ENCODE peak calls at places on chromosomes 6 and 20, in six cellular contexts. One of them, this sample, is unnamed.

GRCh38 chr6:56144538-56145324 is 102.6 kb downstream of the COL21A1 start:
- DNase-seq in mesothelial cell of epicardium: no peak
- DNase-seq in cardiac muscle cell: peak
- DNase-seq in T-cell: no peak
- DNase-seq in right cardiac atrium: no peak
- DNase-seq in stimulated activated CD4-positive, alpha-beta T cell treated with anti-CD3 and anti-CD28 coated beads, Interleukin-1b, Interleukin-23, amount 100 ng/mL, for 4 hours: no peak
- DNase-seq in this sample: no peak

GRCh38 chr6:106360410-106360988 is at the start of gene CRYBG1:
- DNase-seq in cardiac muscle cell: peak
- DNase-seq in mesothelial cell of epicardium: peak
- DNase-seq in T-cell: peak
- DNase-seq in stimulated activated CD4-positive, alpha-beta T cell treated with anti-CD3 and anti-CD28 coated beads, Interleukin-1b, Interleukin-23, amount 100 ng/mL, for 4 hours: peak
- DNase-seq in right cardiac atrium: peak
- DNase-seq in this sample: peak

GRCh38 chr6:64013061-64013410 is 377.4 kb downstream of the PHF3 start:
- DNase-seq in mesothelial cell of epicardium: no peak
- DNase-seq in right cardiac atrium: no peak
- DNase-seq in stimulated activated CD4-positive, alpha-beta T cell treated with anti-CD3 and anti-CD28 coated beads, Interleukin-1b, Interleukin-23, amount 100 ng/mL, for 4 hours: no peak
- DNase-seq in cardiac muscle cell: peak
- DNase-seq in T-cell: no peak
- DNase-seq in this sample: no peak

GRCh38 chr6:126038234-126038633 is 51.9 kb downstream of the TRMT11 start:
- DNase-seq in right cardiac atrium: no peak
- DNase-seq in stimulated activated CD4-positive, alpha-beta T cell treated with anti-CD3 and anti-CD28 coated beads, Interleukin-1b, Interleukin-23, amount 100 ng/mL, for 4 hours: no peak
- DNase-seq in T-cell: no peak
- DNase-seq in cardiac muscle cell: no peak
- DNase-seq in mesothelial cell of epicardium: no peak
- DNase-seq in this sample: no peak

GRCh38 chr20:41048475-41049242 is 20.0 kb downstream of the TOP1 start:
- DNase-seq in right cardiac atrium: no peak
- DNase-seq in cardiac muscle cell: no peak
- DNase-seq in mesothelial cell of epicardium: no peak
- DNase-seq in T-cell: no peak
- DNase-seq in stimulated activated CD4-positive, alpha-beta T cell treated with anti-CD3 and anti-CD28 coated beads, Interleukin-1b, Interleukin-23, amount 100 ng/mL, for 4 hours: no peak
- DNase-seq in this sample: peak

GRCh38 chr6:124854338-124854922 is 107.8 kb upstream of the RNF217 start:
- DNase-seq in stimulated activated CD4-positive, alpha-beta T cell treated with anti-CD3 and anti-CD28 coated beads, Interleukin-1b, Interleukin-23, amount 100 ng/mL, for 4 hours: no peak
- DNase-seq in T-cell: no peak
- DNase-seq in right cardiac atrium: no peak
- DNase-seq in cardiac muscle cell: peak
- DNase-seq in mesothelial cell of epicardium: no peak
- DNase-seq in this sample: no peak

GRCh38 chr20:57794600-57795346 is 85.0 kb upstream of the PMEPA1 start:
- DNase-seq in mesothelial cell of epicardium: no peak
- DNase-seq in right cardiac atrium: no peak
- DNase-seq in T-cell: no peak
- DNase-seq in stimulated activated CD4-positive, alpha-beta T cell treated with anti-CD3 and anti-CD28 coated beads, Interleukin-1b, Interleukin-23, amount 100 ng/mL, for 4 hours: no peak
- DNase-seq in cardiac muscle cell: no peak
- DNase-seq in this sample: no peak

GRCh38 chr6:130717657-130718056 is 109.5 kb upstream of the SMLR1 start:
- DNase-seq in cardiac muscle cell: no peak
- DNase-seq in stimulated activated CD4-positive, alpha-beta T cell treated with anti-CD3 and anti-CD28 coated beads, Interleukin-1b, Interleukin-23, amount 100 ng/mL, for 4 hours: no peak
- DNase-seq in right cardiac atrium: no peak
- DNase-seq in mesothelial cell of epicardium: no peak
- DNase-seq in T-cell: no peak
- DNase-seq in this sample: no peak

GRCh38 chr6:108074057-108074358 is 533 bp downstream of the OSTM1 start:
- DNase-seq in stimulated activated CD4-positive, alpha-beta T cell treated with anti-CD3 and anti-CD28 coated beads, Interleukin-1b, Interleukin-23, amount 100 ng/mL, for 4 hours: no peak
- DNase-seq in mesothelial cell of epicardium: no peak
- DNase-seq in right cardiac atrium: no peak
- DNase-seq in cardiac muscle cell: no peak
- DNase-seq in T-cell: no peak
- DNase-seq in this sample: no peak

GRCh38 chr20:45896641-45897161 is 5.6 kb downstream of the CTSA start:
- DNase-seq in cardiac muscle cell: no peak
- DNase-seq in stimulated activated CD4-positive, alpha-beta T cell treated with anti-CD3 and anti-CD28 coated beads, Interleukin-1b, Interleukin-23, amount 100 ng/mL, for 4 hours: no peak
- DNase-seq in right cardiac atrium: peak
- DNase-seq in T-cell: no peak
- DNase-seq in mesothelial cell of epicardium: no peak
- DNase-seq in this sample: no peak

GRCh38 chr6:12058164-12058926 is 46.2 kb downstream of the HIVEP1 start:
- DNase-seq in T-cell: no peak
- DNase-seq in right cardiac atrium: no peak
- DNase-seq in mesothelial cell of epicardium: no peak
- DNase-seq in cardiac muscle cell: no peak
- DNase-seq in stimulated activated CD4-positive, alpha-beta T cell treated with anti-CD3 and anti-CD28 coated beads, Interleukin-1b, Interleukin-23, amount 100 ng/mL, for 4 hours: no peak
- DNase-seq in this sample: no peak

GRCh38 chr6:112117554-112117953 is 30.2 kb downstream of the FAM229B start:
- DNase-seq in cardiac muscle cell: peak
- DNase-seq in mesothelial cell of epicardium: no peak
- DNase-seq in T-cell: no peak
- DNase-seq in right cardiac atrium: no peak
- DNase-seq in stimulated activated CD4-positive, alpha-beta T cell treated with anti-CD3 and anti-CD28 coated beads, Interleukin-1b, Interleukin-23, amount 100 ng/mL, for 4 hours: no peak
- DNase-seq in this sample: no peak

GRCh38 chr20:63350597-63351379 is 10.4 kb downstream of the CHRNA4 start:
- DNase-seq in mesothelial cell of epicardium: no peak
- DNase-seq in right cardiac atrium: peak
- DNase-seq in T-cell: no peak
- DNase-seq in stimulated activated CD4-positive, alpha-beta T cell treated with anti-CD3 and anti-CD28 coated beads, Interleukin-1b, Interleukin-23, amount 100 ng/mL, for 4 hours: no peak
- DNase-seq in cardiac muscle cell: no peak
- DNase-seq in this sample: no peak

GRCh38 chr20:40961686-40962640 is 66.7 kb upstream of the TOP1 start:
- DNase-seq in T-cell: no peak
- DNase-seq in right cardiac atrium: no peak
- DNase-seq in cardiac muscle cell: peak
- DNase-seq in stimulated activated CD4-positive, alpha-beta T cell treated with anti-CD3 and anti-CD28 coated beads, Interleukin-1b, Interleukin-23, amount 100 ng/mL, for 4 hours: no peak
- DNase-seq in mesothelial cell of epicardium: no peak
- DNase-seq in this sample: no peak

GRCh38 chr6:100464910-100465700 is at the start of gene SIM1:
- DNase-seq in stimulated activated CD4-positive, alpha-beta T cell treated with anti-CD3 and anti-CD28 coated beads, Interleukin-1b, Interleukin-23, amount 100 ng/mL, for 4 hours: no peak
- DNase-seq in T-cell: no peak
- DNase-seq in mesothelial cell of epicardium: no peak
- DNase-seq in right cardiac atrium: peak
- DNase-seq in cardiac muscle cell: peak
- DNase-seq in this sample: no peak

GRCh38 chr6:85498596-85499258 is 48.8 kb downstream of the NT5E start:
- DNase-seq in stimulated activated CD4-positive, alpha-beta T cell treated with anti-CD3 and anti-CD28 coated beads, Interleukin-1b, Interleukin-23, amount 100 ng/mL, for 4 hours: no peak
- DNase-seq in T-cell: no peak
- DNase-seq in cardiac muscle cell: peak
- DNase-seq in right cardiac atrium: no peak
- DNase-seq in mesothelial cell of epicardium: no peak
- DNase-seq in this sample: no peak

GRCh38 chr6:50834929-50835328 is 16.3 kb downstream of the TFAP2B start:
- DNase-seq in cardiac muscle cell: no peak
- DNase-seq in right cardiac atrium: no peak
- DNase-seq in mesothelial cell of epicardium: no peak
- DNase-seq in T-cell: no peak
- DNase-seq in stimulated activated CD4-positive, alpha-beta T cell treated with anti-CD3 and anti-CD28 coated beads, Interleukin-1b, Interleukin-23, amount 100 ng/mL, for 4 hours: no peak
- DNase-seq in this sample: no peak

GRCh38 chr20:50376888-50377459 is 133.2 kb upstream of the PTPN1 start:
- DNase-seq in right cardiac atrium: no peak
- DNase-seq in stimulated activated CD4-positive, alpha-beta T cell treated with anti-CD3 and anti-CD28 coated beads, Interleukin-1b, Interleukin-23, amount 100 ng/mL, for 4 hours: no peak
- DNase-seq in cardiac muscle cell: no peak
- DNase-seq in mesothelial cell of epicardium: no peak
- DNase-seq in T-cell: no peak
- DNase-seq in this sample: peak

GRCh38 chr6:4892785-4893485 is 110.9 kb downstream of the RPP40 start:
- DNase-seq in right cardiac atrium: no peak
- DNase-seq in stimulated activated CD4-positive, alpha-beta T cell treated with anti-CD3 and anti-CD28 coated beads, Interleukin-1b, Interleukin-23, amount 100 ng/mL, for 4 hours: no peak
- DNase-seq in mesothelial cell of epicardium: no peak
- DNase-seq in cardiac muscle cell: no peak
- DNase-seq in T-cell: no peak
- DNase-seq in this sample: no peak

GRCh38 chr6:138421089-138421488 is 17.1 kb downstream of the HEBP2 start:
- DNase-seq in cardiac muscle cell: no peak
- DNase-seq in right cardiac atrium: no peak
- DNase-seq in T-cell: no peak
- DNase-seq in mesothelial cell of epicardium: no peak
- DNase-seq in stimulated activated CD4-positive, alpha-beta T cell treated with anti-CD3 and anti-CD28 coated beads, Interleukin-1b, Interleukin-23, amount 100 ng/mL, for 4 hours: no peak
- DNase-seq in this sample: no peak

GRCh38 chr6:24064106-24064505 is 61.9 kb upstream of the NRSN1 start:
- DNase-seq in right cardiac atrium: no peak
- DNase-seq in mesothelial cell of epicardium: no peak
- DNase-seq in stimulated activated CD4-positive, alpha-beta T cell treated with anti-CD3 and anti-CD28 coated beads, Interleukin-1b, Interleukin-23, amount 100 ng/mL, for 4 hours: no peak
- DNase-seq in T-cell: no peak
- DNase-seq in cardiac muscle cell: no peak
- DNase-seq in this sample: no peak

GRCh38 chr6:142087950-142088857 is 44.5 kb upstream of the GJE1 start:
- DNase-seq in mesothelial cell of epicardium: no peak
- DNase-seq in cardiac muscle cell: no peak
- DNase-seq in right cardiac atrium: peak
- DNase-seq in stimulated activated CD4-positive, alpha-beta T cell treated with anti-CD3 and anti-CD28 coated beads, Interleukin-1b, Interleukin-23, amount 100 ng/mL, for 4 hours: no peak
- DNase-seq in T-cell: no peak
- DNase-seq in this sample: peak

GRCh38 chr6:11876934-11877433 is 98.4 kb upstream of the ADTRP start:
- DNase-seq in stimulated activated CD4-positive, alpha-beta T cell treated with anti-CD3 and anti-CD28 coated beads, Interleukin-1b, Interleukin-23, amount 100 ng/mL, for 4 hours: no peak
- DNase-seq in T-cell: no peak
- DNase-seq in cardiac muscle cell: no peak
- DNase-seq in mesothelial cell of epicardium: no peak
- DNase-seq in right cardiac atrium: no peak
- DNase-seq in this sample: no peak

GRCh38 chr6:101351173-101351572 is 42.3 kb upstream of the GRIK2 start:
- DNase-seq in right cardiac atrium: no peak
- DNase-seq in cardiac muscle cell: no peak
- DNase-seq in stimulated activated CD4-positive, alpha-beta T cell treated with anti-CD3 and anti-CD28 coated beads, Interleukin-1b, Interleukin-23, amount 100 ng/mL, for 4 hours: no peak
- DNase-seq in T-cell: no peak
- DNase-seq in mesothelial cell of epicardium: no peak
- DNase-seq in this sample: no peak

GRCh38 chr6:79797105-79797504 is 150.2 kb downstream of the ELOVL4 start:
- DNase-seq in cardiac muscle cell: no peak
- DNase-seq in right cardiac atrium: no peak
- DNase-seq in mesothelial cell of epicardium: no peak
- DNase-seq in T-cell: no peak
- DNase-seq in stimulated activated CD4-positive, alpha-beta T cell treated with anti-CD3 and anti-CD28 coated beads, Interleukin-1b, Interleukin-23, amount 100 ng/mL, for 4 hours: no peak
- DNase-seq in this sample: no peak

GRCh38 chr6:149239573-149240209 is 77.8 kb upstream of the TAB2 start:
- DNase-seq in mesothelial cell of epicardium: no peak
- DNase-seq in right cardiac atrium: no peak
- DNase-seq in stimulated activated CD4-positive, alpha-beta T cell treated with anti-CD3 and anti-CD28 coated beads, Interleukin-1b, Interleukin-23, amount 100 ng/mL, for 4 hours: no peak
- DNase-seq in cardiac muscle cell: no peak
- DNase-seq in T-cell: no peak
- DNase-seq in this sample: no peak

GRCh38 chr20:61933481-61933950 is 132.2 kb downstream of the TAF4 start:
- DNase-seq in cardiac muscle cell: no peak
- DNase-seq in T-cell: no peak
- DNase-seq in right cardiac atrium: no peak
- DNase-seq in stimulated activated CD4-positive, alpha-beta T cell treated with anti-CD3 and anti-CD28 coated beads, Interleukin-1b, Interleukin-23, amount 100 ng/mL, for 4 hours: no peak
- DNase-seq in mesothelial cell of epicardium: no peak
- DNase-seq in this sample: no peak

GRCh38 chr6:35052694-35053565 is 88.2 kb downstream of the TCP11 start:
- DNase-seq in stimulated activated CD4-positive, alpha-beta T cell treated with anti-CD3 and anti-CD28 coated beads, Interleukin-1b, Interleukin-23, amount 100 ng/mL, for 4 hours: no peak
- DNase-seq in mesothelial cell of epicardium: no peak
- DNase-seq in cardiac muscle cell: no peak
- DNase-seq in T-cell: no peak
- DNase-seq in right cardiac atrium: peak
- DNase-seq in this sample: no peak

GRCh38 chr6:136586295-136586694 is 36.1 kb upstream of the MAP7 start:
- DNase-seq in T-cell: no peak
- DNase-seq in right cardiac atrium: no peak
- DNase-seq in mesothelial cell of epicardium: no peak
- DNase-seq in stimulated activated CD4-positive, alpha-beta T cell treated with anti-CD3 and anti-CD28 coated beads, Interleukin-1b, Interleukin-23, amount 100 ng/mL, for 4 hours: no peak
- DNase-seq in cardiac muscle cell: peak
- DNase-seq in this sample: no peak

GRCh38 chr20:6769953-6770831 is 2.7 kb downstream of the BMP2 start:
- DNase-seq in T-cell: no peak
- DNase-seq in stimulated activated CD4-positive, alpha-beta T cell treated with anti-CD3 and anti-CD28 coated beads, Interleukin-1b, Interleukin-23, amount 100 ng/mL, for 4 hours: no peak
- DNase-seq in cardiac muscle cell: peak
- DNase-seq in right cardiac atrium: peak
- DNase-seq in mesothelial cell of epicardium: peak
- DNase-seq in this sample: no peak

GRCh38 chr20:32205502-32206382 is 1.8 kb downstream of the PLAGL2 start:
- DNase-seq in right cardiac atrium: no peak
- DNase-seq in mesothelial cell of epicardium: no peak
- DNase-seq in cardiac muscle cell: peak
- DNase-seq in T-cell: no peak
- DNase-seq in stimulated activated CD4-positive, alpha-beta T cell treated with anti-CD3 and anti-CD28 coated beads, Interleukin-1b, Interleukin-23, amount 100 ng/mL, for 4 hours: no peak
- DNase-seq in this sample: no peak

GRCh38 chr20:57103146-57103800 is 163.2 kb downstream of the BMP7 start:
- DNase-seq in mesothelial cell of epicardium: no peak
- DNase-seq in right cardiac atrium: no peak
- DNase-seq in cardiac muscle cell: no peak
- DNase-seq in T-cell: no peak
- DNase-seq in stimulated activated CD4-positive, alpha-beta T cell treated with anti-CD3 and anti-CD28 coated beads, Interleukin-1b, Interleukin-23, amount 100 ng/mL, for 4 hours: no peak
- DNase-seq in this sample: no peak

GRCh38 chr6:86045038-86045437 is 402.4 kb upstream of the SYNCRIP start:
- DNase-seq in mesothelial cell of epicardium: no peak
- DNase-seq in cardiac muscle cell: no peak
- DNase-seq in stimulated activated CD4-positive, alpha-beta T cell treated with anti-CD3 and anti-CD28 coated beads, Interleukin-1b, Interleukin-23, amount 100 ng/mL, for 4 hours: no peak
- DNase-seq in right cardiac atrium: no peak
- DNase-seq in T-cell: no peak
- DNase-seq in this sample: no peak

GRCh38 chr6:110958332-110959192 is at the start of gene GTF3C6:
- DNase-seq in T-cell: peak
- DNase-seq in mesothelial cell of epicardium: peak
- DNase-seq in stimulated activated CD4-positive, alpha-beta T cell treated with anti-CD3 and anti-CD28 coated beads, Interleukin-1b, Interleukin-23, amount 100 ng/mL, for 4 hours: peak
- DNase-seq in right cardiac atrium: peak
- DNase-seq in cardiac muscle cell: peak
- DNase-seq in this sample: peak

GRCh38 chr6:138465007-138465645 is 34.2 kb downstream of the NHSL1 start:
- DNase-seq in stimulated activated CD4-positive, alpha-beta T cell treated with anti-CD3 and anti-CD28 coated beads, Interleukin-1b, Interleukin-23, amount 100 ng/mL, for 4 hours: no peak
- DNase-seq in cardiac muscle cell: peak
- DNase-seq in right cardiac atrium: no peak
- DNase-seq in T-cell: no peak
- DNase-seq in mesothelial cell of epicardium: no peak
- DNase-seq in this sample: no peak

GRCh38 chr20:4406627-4407026 is 315.1 kb upstream of the PRND start:
- DNase-seq in stimulated activated CD4-positive, alpha-beta T cell treated with anti-CD3 and anti-CD28 coated beads, Interleukin-1b, Interleukin-23, amount 100 ng/mL, for 4 hours: no peak
- DNase-seq in T-cell: no peak
- DNase-seq in right cardiac atrium: no peak
- DNase-seq in mesothelial cell of epicardium: no peak
- DNase-seq in cardiac muscle cell: peak
- DNase-seq in this sample: no peak

GRCh38 chr6:11009353-11009752 is 34.8 kb downstream of the ELOVL2 start:
- DNase-seq in cardiac muscle cell: peak
- DNase-seq in mesothelial cell of epicardium: no peak
- DNase-seq in right cardiac atrium: no peak
- DNase-seq in T-cell: no peak
- DNase-seq in stimulated activated CD4-positive, alpha-beta T cell treated with anti-CD3 and anti-CD28 coated beads, Interleukin-1b, Interleukin-23, amount 100 ng/mL, for 4 hours: no peak
- DNase-seq in this sample: no peak

GRCh38 chr20:24289737-24290481 is 179.5 kb upstream of the SYNDIG1 start:
- DNase-seq in mesothelial cell of epicardium: no peak
- DNase-seq in stimulated activated CD4-positive, alpha-beta T cell treated with anti-CD3 and anti-CD28 coated beads, Interleukin-1b, Interleukin-23, amount 100 ng/mL, for 4 hours: no peak
- DNase-seq in right cardiac atrium: no peak
- DNase-seq in cardiac muscle cell: peak
- DNase-seq in T-cell: no peak
- DNase-seq in this sample: no peak

This sample was measured in CD8-positive, alpha-beta memory T cell.